ENCODE peak calls at places on chromosomes 1 and 21, in eight cellular contexts. D is transverse colon, X is Panc1, Y is sigmoid colon, M is prostate gland, Z is stomach, A is HCT116, J is upper lobe of left lung. V is an unnamed sample.

GRCh38 chr1:55257958-55258357 is 42.8 kb upstream of the USP24 start:
- DNase-seq in D (peak; percentile 34), X (no peak), Y (no peak), M (no peak), Z (no peak), A (no peak), J (no peak), V (no peak)

GRCh38 chr1:152013664-152014237 is 20.1 kb upstream of the S100A10 start:
- DNase-seq in D (peak; percentile 51), X (no peak), Y (no peak), M (peak; percentile 45), Z (peak; percentile 65), A (no peak), J (no peak), V (no peak)

GRCh38 chr21:39663742-39664492 is 51.2 kb downstream of the B3GALT5 start:
- DNase-seq in D (no peak), X (no peak), Y (no peak), M (no peak), Z (no peak), A (no peak), J (no peak), V (no peak)

GRCh38 chr21:36825683-36826082 is 126.8 kb downstream of the SIM2 start:
- DNase-seq in D (no peak), X (no peak), Y (no peak), M (no peak), Z (no peak), A (no peak), J (no peak), V (no peak)

GRCh38 chr1:226634156-226634588 is 85.6 kb downstream of the STUM start:
- DNase-seq in D (peak; percentile 84), X (peak; percentile 35), Y (peak; percentile 93), M (peak; percentile 79), Z (peak; percentile 86), A (peak; percentile 39), J (peak; percentile 95), V (no peak)

GRCh38 chr1:2822621-2823145 is 21.2 kb upstream of the TTC34 start:
- DNase-seq in D (no peak), X (no peak), Y (no peak), M (no peak), Z (no peak), A (no peak), J (no peak), V (no peak)

GRCh38 chr1:21334214-21335087 is 44.2 kb upstream of the ECE1 start:
- DNase-seq in D (peak; percentile 83), X (no peak), Y (peak; percentile 90), M (no peak), Z (peak; percentile 76), A (no peak), J (no peak), V (no peak)

GRCh38 chr1:157390646-157391045 is 161.7 kb downstream of the FCRL5 start:
- DNase-seq in D (no peak), X (no peak), Y (no peak), M (no peak), Z (no peak), A (no peak), J (no peak), V (no peak)

GRCh38 chr1:183776731-183777130 is 28.2 kb upstream of the RGL1 start:
- DNase-seq in D (no peak), X (no peak), Y (no peak), M (no peak), Z (no peak), A (no peak), J (no peak), V (no peak)

GRCh38 chr21:23939369-23940065 is 1667.8 kb downstream of the MRPL39 start:
- DNase-seq in D (no peak), X (no peak), Y (no peak), M (no peak), Z (no peak), A (no peak), J (no peak), V (no peak)

GRCh38 chr1:57599233-57599994 is 175.6 kb upstream of the DAB1 start:
- DNase-seq in D (no peak), X (no peak), Y (no peak), M (no peak), Z (no peak), A (no peak), J (no peak), V (no peak)

GRCh38 chr1:187245201-187245600 is 416.5 kb downstream of the PLA2G4A start:
- DNase-seq in D (no peak), X (no peak), Y (no peak), M (no peak), Z (no peak), A (no peak), J (no peak), V (no peak)

GRCh38 chr1:109197163-109198042 is 16.3 kb upstream of the SARS1 start:
- DNase-seq in D (no peak), X (peak; percentile 43), Y (no peak), M (no peak), Z (no peak), A (peak; percentile 69), J (no peak), V (no peak)

GRCh38 chr1:224851210-224851849 is 78.1 kb upstream of the DNAH14 start:
- DNase-seq in D (peak; percentile 68), X (peak; percentile 46), Y (no peak), M (peak; percentile 58), Z (peak; percentile 77), A (peak; percentile 35), J (no peak), V (no peak)

GRCh38 chr1:109634292-109634691 is 14.7 kb downstream of the AMPD2 start:
- DNase-seq in D (no peak), X (no peak), Y (no peak), M (peak; percentile 3), Z (no peak), A (no peak), J (no peak), V (peak; percentile 74)

GRCh38 chr1:37930246-37931142 is 16.4 kb downstream of the INPP5B start:
- DNase-seq in D (no peak), X (no peak), Y (peak; percentile 32), M (peak; percentile 23), Z (no peak), A (no peak), J (no peak), V (no peak)

GRCh38 chr1:27332536-27333281 is 9.1 kb upstream of the SYTL1 start:
- DNase-seq in D (peak; percentile 39), X (no peak), Y (peak; percentile 68), M (no peak), Z (peak; percentile 63), A (no peak), J (no peak), V (no peak)

GRCh38 chr1:73205294-73205973 is 923.1 kb upstream of the NEGR1 start:
- DNase-seq in D (no peak), X (no peak), Y (no peak), M (no peak), Z (no peak), A (no peak), J (no peak), V (no peak)

GRCh38 chr1:23964790-23965740 is 5.4 kb downstream of the PNRC2 start:
- DNase-seq in D (no peak), X (no peak), Y (no peak), M (no peak), Z (no peak), A (no peak), J (no peak), V (no peak)

GRCh38 chr21:36928960-36929359 is 37.5 kb downstream of the HLCS start:
- DNase-seq in D (no peak), X (no peak), Y (no peak), M (no peak), Z (peak; percentile 35), A (no peak), J (peak; percentile 27), V (no peak)

GRCh38 chr1:216815239-216815955 is 92.2 kb upstream of the ESRRG start:
- DNase-seq in D (no peak), X (no peak), Y (no peak), M (peak; percentile 42), Z (no peak), A (no peak), J (peak; percentile 8), V (no peak)

GRCh38 chr1:197775282-197776262 is at the start of gene DENND1B:
- DNase-seq in D (peak; percentile 91), X (peak; percentile 33), Y (peak; percentile 83), M (peak; percentile 81), Z (peak; percentile 86), A (peak; percentile 43), J (peak; percentile 97), V (no peak)

GRCh38 chr1:203726417-203726867 is 38.5 kb upstream of the LAX1 start:
- DNase-seq in D (no peak), X (no peak), Y (no peak), M (no peak), Z (no peak), A (no peak), J (no peak), V (no peak)

DNA sequence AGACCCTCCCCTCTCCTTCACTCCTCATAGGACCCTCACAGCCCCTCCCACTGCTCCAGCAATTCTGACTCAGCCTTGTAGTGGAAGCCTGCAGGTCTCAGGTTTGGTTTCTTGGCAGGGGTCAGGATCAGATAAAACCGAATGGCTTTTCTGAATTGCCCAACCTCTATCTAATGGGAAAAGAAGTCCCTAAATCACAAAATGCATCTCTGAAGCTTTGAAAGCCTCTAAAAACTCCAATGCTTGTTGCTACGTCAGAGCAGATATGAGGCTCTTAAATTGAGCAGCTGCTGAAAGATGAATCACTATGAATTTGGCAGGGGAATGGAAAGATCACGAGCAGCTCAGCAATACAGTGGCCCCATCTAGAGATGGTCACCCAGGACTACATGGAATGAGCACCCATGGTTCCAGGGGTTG is 74.5 kb downstream of the NID1 start:
- DNase-seq in D (no peak), X (no peak), Y (no peak), M (no peak), Z (no peak), A (no peak), J (no peak), V (no peak)
- TF ChIP-seq CTCF in D (no peak), X (no peak), Y (no peak), M (no peak), Z (no peak), A (no peak), J (no peak), V (no peak)

GRCh38 chr1:117838911-117839310 is 90.5 kb downstream of the GDAP2 start:
- DNase-seq in D (no peak), X (no peak), Y (no peak), M (no peak), Z (no peak), A (no peak), J (no peak), V (no peak)
- TF ChIP-seq POLR2AphosphoS5 in D (no peak), X (no peak), Y (no peak), M (no peak), Z (no peak), A (no peak), J (no peak), V (no peak)

GRCh38 chr1:15000030-15000429 is 153.5 kb upstream of the TMEM51 start:
- DNase-seq in D (no peak), X (no peak), Y (no peak), M (no peak), Z (no peak), A (no peak), J (no peak), V (no peak)
- TF ChIP-seq CTCF in D (no peak), X (no peak), Y (no peak), M (no peak), Z (no peak), A (no peak), J (no peak), V (no peak)

GRCh38 chr1:148264374-148265276 is 112.5 kb upstream of the NBPF11 start:
- DNase-seq in D (no peak), X (peak; percentile 99), Y (no peak), M (no peak), Z (no peak), A (peak; percentile 94), J (peak; percentile 45), V (no peak)

GRCh38 chr1:148263906-148264255 is 111.8 kb upstream of the NBPF11 start:
- DNase-seq in D (peak; percentile 57), X (no peak), Y (no peak), M (peak; percentile 28), Z (peak; percentile 27), A (no peak), J (no peak), V (no peak)

GRCh38 chr1:148263128-148263905 is 111.2 kb upstream of the NBPF11 start:
- DNase-seq in D (peak; percentile 80), X (peak; percentile 99), Y (peak; percentile 71), M (peak; percentile 63), Z (peak; percentile 55), A (peak; percentile 99), J (peak; percentile 82), V (no peak)
- TF ChIP-seq POLR2AphosphoS5 in D (peak; percentile 45), X (peak; percentile 100), Y (peak; percentile 60), M (no peak), Z (no peak), A (peak; percentile 100), J (peak; percentile 95), V (no peak)